ENCODE peak calls at places on chromosome 12, in ten cellular contexts. V is transverse colon, R is Peyer's patch, L is IMR-90, P is body of pancreas, U is esophagus squamous epithelium, F is prostate gland, S is adrenal gland, E is upper lobe of left lung, N is A549. B is an unnamed sample.

GRCh38 chr12:128792398-128792797 is 31.4 kb downstream of the SLC15A4 start:
- DNase-seq in N (no peak), R (no peak), V (no peak), U (no peak), E (no peak), L (no peak), F (no peak), P (no peak), S (no peak), B (no peak)

GRCh38 chr12:107277850-107278249 is 184.5 kb upstream of the CRY1 start:
- DNase-seq in R (no peak), P (no peak), L (peak; percentile 84), S (no peak), F (no peak), U (no peak), N (no peak), E (no peak), V (no peak), B (no peak)

GRCh38 chr12:127428420-127428819 is 838.5 kb upstream of the TMEM132C start:
- DNase-seq in U (no peak), V (no peak), S (no peak), F (no peak), N (no peak), E (no peak), P (no peak), R (no peak), L (no peak), B (no peak)

GRCh38 chr12:5806376-5807089 is 138.5 kb downstream of the ANO2 start:
- DNase-seq in S (no peak), P (no peak), N (no peak), F (no peak), L (peak; percentile 15), U (no peak), R (no peak), V (no peak), E (no peak), B (no peak)

GRCh38 chr12:75571651-75572050 is 60.2 kb upstream of the KRR1 start:
- DNase-seq in L (no peak), U (no peak), V (no peak), R (no peak), E (no peak), P (no peak), S (no peak), N (no peak), F (no peak), B (no peak)

GRCh38 chr12:9731797-9732196 is 1.1 kb downstream of the CLECL1 start:
- DNase-seq in V (no peak), L (no peak), U (no peak), S (no peak), N (no peak), E (no peak), R (no peak), F (no peak), P (no peak), B (no peak)

GRCh38 chr12:123681605-123682004 is 10.7 kb downstream of the TCTN2 start:
- DNase-seq in P (no peak), E (no peak), N (no peak), L (no peak), U (no peak), S (no peak), R (no peak), V (no peak), F (no peak), B (no peak)

GRCh38 chr12:122399592-122400373 is 22.7 kb downstream of the CLIP1 start:
- DNase-seq in P (peak; percentile 91), L (peak; percentile 94), U (no peak), R (peak; percentile 79), E (peak; percentile 92), S (peak; percentile 95), V (peak; percentile 55), N (peak; percentile 91), F (peak; percentile 88), B (peak; percentile 64)

GRCh38 chr12:131827961-131828534 is at the start of gene MMP17:
- DNase-seq in L (peak; percentile 55), N (peak; percentile 56), F (no peak), R (peak; percentile 67), E (peak; percentile 45), U (no peak), V (peak; percentile 33), S (no peak), P (peak; percentile 68), B (peak; percentile 46)

GRCh38 chr12:18165422-18165871 is 75.5 kb upstream of the RERGL start:
- DNase-seq in N (no peak), F (no peak), R (no peak), E (no peak), L (peak; percentile 20), V (no peak), S (no peak), U (no peak), P (no peak), B (no peak)

GRCh38 chr12:54425696-54426095 is 6.6 kb upstream of the ITGA5 start:
- DNase-seq in P (no peak), F (no peak), U (no peak), N (no peak), S (no peak), E (no peak), R (no peak), V (no peak), L (no peak), B (no peak)

GRCh38 chr12:117674313-117674712 is 294.5 kb downstream of the KSR2 start:
- DNase-seq in V (no peak), S (no peak), E (no peak), P (no peak), N (no peak), U (no peak), F (no peak), R (no peak), L (no peak), B (no peak)

DNA sequence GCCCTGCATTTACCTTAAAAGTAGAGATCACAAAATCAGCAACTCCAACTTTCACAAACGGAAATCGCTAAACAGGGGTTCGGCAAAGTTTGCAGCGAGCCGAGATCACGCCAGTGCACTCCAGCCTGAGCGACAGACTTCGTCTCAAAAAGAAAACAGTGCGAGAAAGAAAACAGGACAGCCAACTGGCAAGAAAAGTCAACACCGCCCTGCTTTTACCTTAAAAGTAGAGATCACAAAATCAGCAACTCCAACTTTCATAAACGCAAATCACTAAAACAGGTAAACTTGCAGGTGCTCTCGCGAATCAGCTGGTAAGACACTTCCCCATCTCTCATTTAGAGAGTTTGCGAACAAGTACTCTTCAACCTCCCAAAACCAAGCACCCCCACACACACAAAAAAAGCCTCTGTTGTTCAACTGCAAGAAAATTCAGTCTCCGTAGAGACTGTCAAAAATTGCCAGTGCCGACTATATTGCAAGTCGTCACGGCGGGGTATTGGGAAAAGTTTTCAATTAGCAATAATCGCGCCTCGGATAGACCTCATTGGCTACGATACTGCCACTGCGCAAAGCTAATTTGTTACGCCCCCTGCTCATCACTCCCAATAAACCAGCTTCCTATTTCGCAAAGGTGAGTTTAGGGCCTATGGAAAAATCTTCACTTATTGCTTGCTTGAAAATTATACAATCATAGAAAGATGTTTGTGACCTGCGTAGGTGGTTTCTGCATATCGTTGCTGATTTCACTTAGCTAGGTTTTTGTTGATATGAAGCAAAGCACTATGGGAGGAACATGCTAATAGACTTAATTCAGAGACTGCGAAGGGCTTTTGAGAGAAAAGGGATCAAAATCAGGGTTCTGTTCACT is at the start of gene RNU4-1:
- DNase-seq in V (peak; percentile 82), L (peak; percentile 97), E (peak; percentile 73), S (peak; percentile 95), N (peak; percentile 59), P (peak; percentile 83), U (no peak), R (peak; percentile 92), F (peak; percentile 68), B (peak; percentile 66)
- TF ChIP-seq POLR2A in V (peak; percentile 85), L (peak; percentile 100), E (peak; percentile 83), S (peak; percentile 91), N (peak; percentile 96), P (peak; percentile 68), U (peak; percentile 68), R (peak; percentile 91), F (no peak), B (peak; percentile 23)

DNA sequence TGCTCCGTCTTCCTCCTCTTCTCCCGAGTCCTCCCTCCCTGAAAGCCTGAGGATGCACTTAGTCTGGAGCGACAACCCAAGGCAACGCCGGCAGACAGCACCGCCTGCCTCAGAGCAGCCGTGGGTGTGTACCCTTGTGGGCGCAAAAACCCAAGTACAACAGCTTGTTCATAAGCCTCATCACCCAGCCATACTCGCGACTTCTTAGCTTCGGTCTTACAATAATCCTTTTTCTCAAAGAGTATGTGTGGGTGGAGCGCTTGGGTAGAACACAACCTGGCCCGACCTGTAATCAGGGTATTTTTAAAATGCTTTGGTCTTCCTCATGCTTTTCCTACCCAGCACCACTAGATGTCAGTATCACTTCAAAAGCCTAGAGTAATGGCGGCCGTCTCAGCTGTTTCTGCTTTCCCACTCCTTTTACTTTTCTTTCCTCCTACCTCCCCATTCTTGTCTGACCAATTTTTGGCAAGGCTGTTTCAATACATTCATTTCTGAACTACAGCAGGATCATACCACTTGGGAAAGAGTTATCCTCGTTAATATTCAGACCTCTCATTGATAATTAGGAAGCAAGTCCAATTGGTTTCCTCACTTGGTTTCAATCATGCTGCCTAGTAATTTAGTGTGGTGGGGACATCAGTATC is 198.9 kb downstream of the EPS8 start:
- DNase-seq in V (peak; percentile 43), R (peak; percentile 70), E (peak; percentile 59), F (peak; percentile 51), L (peak; percentile 70), S (peak; percentile 69), N (peak; percentile 78), U (no peak), P (peak; percentile 62), B (peak; percentile 34)
- H3K4me3 ChIP-seq in V (peak overlapping the region; percentile 41), R (no peak overlapping the region), E (peak overlapping the region; percentile 34), F (no peak overlapping the region), L (peak overlapping the region; percentile 37), S (peak overlapping the region; percentile 51), N (peak overlapping the region; percentile 43), U (no peak overlapping the region), P (no peak overlapping the region), B (peak overlapping the region; percentile 25)

GRCh38 chr12:47854531-47854930 is 34.8 kb upstream of the HDAC7 start:
- DNase-seq in V (no peak), S (no peak), P (no peak), F (no peak), L (no peak), U (no peak), N (no peak), E (no peak), R (no peak), B (no peak)
- TF ChIP-seq POLR2A in V (no peak), S (no peak), P (no peak), F (no peak), L (no peak), U (no peak), N (no peak), E (no peak), R (no peak), B (no peak)

DNA sequence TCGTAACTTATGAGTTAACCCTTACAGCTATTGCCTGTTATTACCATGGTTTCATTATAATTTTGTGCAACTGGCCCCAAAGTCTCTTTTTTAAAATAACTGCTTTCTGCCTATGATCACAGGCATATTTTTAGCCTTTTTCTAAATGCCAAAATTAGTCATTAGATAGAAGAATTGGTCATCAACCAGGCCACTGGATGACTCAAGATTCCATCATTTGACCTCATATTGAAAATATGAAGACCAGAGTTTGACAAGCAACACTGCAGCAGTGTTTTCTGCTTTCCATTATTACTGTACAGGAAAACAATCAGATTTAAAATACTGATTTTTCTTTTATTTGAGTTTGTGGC is 54.7 kb upstream of the OTOGL start:
- DNase-seq in V (no peak), S (no peak), P (no peak), N (no peak), E (no peak), F (no peak), R (no peak), U (no peak), L (peak; percentile 94), B (no peak)
- H3K4me3 ChIP-seq in V (no peak overlapping the region), S (no peak overlapping the region), P (no peak overlapping the region), N (no peak overlapping the region), E (no peak overlapping the region), F (no peak overlapping the region), R (no peak overlapping the region), U (no peak overlapping the region), L (no peak overlapping the region), B (no peak overlapping the region)